ENCODE peak calls at places on chromosomes 13 and 19, in ten cellular contexts. L is amniotic stem cell, K is H9, P is nephron progenitor cell, F is NCI-H1417 treated with DMSO at 0.1 percent for 48 hours, Y is left cardiac atrium, T is GOT3, X is psoas muscle, G is EH, B is SHP77 treated with DMSO at 0.1 percent for 48 hours. Z is an unnamed sample.

GRCh38 chr19:32397736-32398135 is 7.8 kb upstream of the DPY19L3 start:
- DNase-seq in F (no peak), T (no peak), K (no peak), G (peak; percentile 89), L (peak; percentile 6), P (no peak), X (no peak), B (no peak), Y (no peak), Z (no peak)

GRCh38 chr13:107252021-107252420 is 684.1 kb upstream of the ARGLU1 start:
- DNase-seq in B (no peak), K (no peak), F (no peak), L (no peak), G (no peak), T (no peak), X (no peak), P (peak; percentile 4), Y (no peak), Z (no peak)

GRCh38 chr19:51783373-51783772 is 11.6 kb upstream of the FPR3 start:
- DNase-seq in T (no peak), Y (no peak), G (no peak), B (no peak), L (no peak), K (no peak), X (no peak), F (no peak), P (no peak), Z (no peak)

GRCh38 chr19:39413269-39413902 is 917 bp downstream of the PLEKHG2 start:
- DNase-seq in X (peak; percentile 73), K (no peak), Y (peak; percentile 78), T (no peak), L (no peak), P (peak; percentile 86), B (no peak), G (peak; percentile 64), F (no peak), Z (no peak)

GRCh38 chr19:31338069-31338767 is 11.0 kb downstream of the TSHZ3 start:
- DNase-seq in X (peak; percentile 43), G (peak; percentile 38), Y (peak; percentile 66), L (no peak), T (no peak), K (peak; percentile 87), F (no peak), P (peak; percentile 72), B (peak; percentile 29), Z (no peak)

GRCh38 chr13:20000062-20000552 is 41.6 kb downstream of the ZMYM2 start:
- DNase-seq in G (no peak), F (no peak), L (no peak), K (no peak), T (no peak), Y (no peak), X (no peak), B (no peak), P (no peak), Z (no peak)

GRCh38 chr19:36246006-36246391 is 31.1 kb downstream of the ZNF146 start:
- DNase-seq in T (no peak), P (no peak), Y (no peak), F (no peak), K (no peak), X (no peak), B (no peak), L (no peak), G (no peak), Z (no peak)

GRCh38 chr13:72163671-72164070 is 296.7 kb upstream of the DACH1 start:
- DNase-seq in F (no peak), T (no peak), X (no peak), K (no peak), G (peak; percentile 66), Y (no peak), P (no peak), B (no peak), L (no peak), Z (no peak)

GRCh38 chr19:17505218-17505617 is 6.2 kb upstream of the PGLS start:
- DNase-seq in P (no peak), B (no peak), T (no peak), X (no peak), K (no peak), Y (no peak), F (no peak), L (no peak), G (no peak), Z (no peak)

GRCh38 chr19:44767295-44768180 is 10.2 kb upstream of the CBLC start:
- DNase-seq in G (no peak), T (no peak), B (no peak), K (no peak), Y (no peak), F (no peak), L (no peak), P (no peak), X (no peak), Z (no peak)

GRCh38 chr19:1027953-1028902 is 1.8 kb downstream of the CNN2 start:
- DNase-seq in F (no peak), Y (peak; percentile 77), B (peak; percentile 26), T (no peak), P (peak; percentile 79), L (peak; percentile 83), G (peak; percentile 98), K (peak; percentile 77), X (peak; percentile 71), Z (peak; percentile 80)

GRCh38 chr13:50366488-50367174 is 351.4 kb downstream of the KCNRG start:
- DNase-seq in X (no peak), B (no peak), T (no peak), F (peak; percentile 99), L (no peak), G (no peak), K (no peak), Y (no peak), P (no peak), Z (no peak)

GRCh38 chr19:11931051-11931450 is 6.1 kb downstream of the ZNF700 start:
- DNase-seq in P (no peak), Y (no peak), B (no peak), X (no peak), F (no peak), K (no peak), L (no peak), G (peak; percentile 56), T (no peak), Z (no peak)

GRCh38 chr13:40660270-40660669 is 6.2 kb downstream of the FOXO1 start:
- DNase-seq in L (no peak), B (no peak), P (no peak), F (no peak), Y (no peak), T (no peak), G (peak; percentile 50), K (no peak), X (no peak), Z (no peak)

GRCh38 chr13:48531416-48532145 is 1.3 kb downstream of the RCBTB2 start:
- DNase-seq in F (no peak), Y (no peak), K (no peak), P (no peak), X (no peak), L (no peak), B (no peak), G (no peak), T (no peak), Z (no peak)

GRCh38 chr19:11447347-11448262 is 12.2 kb downstream of the PRKCSH start:
- DNase-seq in P (no peak), Y (no peak), L (no peak), K (no peak), X (no peak), G (no peak), B (no peak), T (no peak), F (no peak), Z (no peak)

GRCh38 chr13:27432612-27433210 is 8.3 kb downstream of the GTF3A start:
- DNase-seq in T (no peak), X (no peak), B (no peak), F (no peak), Y (no peak), P (no peak), G (no peak), K (no peak), L (no peak), Z (no peak)

Z was measured in stomach.